ENCODE peak calls at places on chromosomes 5 and 9, in four cellular contexts. K, A, U and O are unnamed samples.

GRCh38 chr5:134541736-134542376 is 16.4 kb downstream of the JADE2 start:
- DNase-seq in U (no peak), A (peak), K (peak), O (peak)

GRCh38 chr9:94869415-94869838 is 142.9 kb downstream of the AOPEP start:
- DNase-seq in K (peak), A (peak), U (no peak), O (no peak)

GRCh38 chr9:87830446-87830845 is 52.2 kb upstream of the SPATA31E1 start:
- DNase-seq in U (no peak), K (no peak), A (no peak), O (no peak)

GRCh38 chr9:419571-420156 is 205.0 kb downstream of the DOCK8 start:
- DNase-seq in A (no peak), K (no peak), U (no peak), O (no peak)

GRCh38 chr5:131769337-131769736 is 27.5 kb downstream of the FNIP1 start:
- DNase-seq in U (no peak), A (no peak), K (no peak), O (no peak)

GRCh38 chr9:129761901-129762359 is 9.1 kb upstream of the PTGES start:
- DNase-seq in A (peak), K (no peak), U (no peak), O (no peak)

GRCh38 chr5:175394601-175395000 is 49.4 kb downstream of the DRD1 start:
- DNase-seq in U (no peak), A (no peak), K (no peak), O (no peak)

GRCh38 chr5:62306494-62307363 is 723 bp downstream of the KIF2A start:
- DNase-seq in K (peak), A (peak), U (no peak), O (peak)

GRCh38 chr5:33180900-33181299 is 259.9 kb upstream of the TARS1 start:
- DNase-seq in A (peak), U (no peak), K (peak), O (no peak)

GRCh38 chr5:135565691-135566421 is 12.9 kb downstream of the CXCL14 start:
- DNase-seq in K (peak), U (no peak), A (peak), O (peak)

GRCh38 chr9:129746092-129746760 is 6.6 kb downstream of the PTGES start:
- DNase-seq in U (no peak), K (no peak), A (no peak), O (no peak)

GRCh38 chr9:94156549-94157407 is 72.5 kb downstream of the PTPDC1 start:
- DNase-seq in K (peak), U (no peak), A (peak), O (peak)

GRCh38 chr5:54120473-54120872 is 189.9 kb downstream of the ARL15 start:
- DNase-seq in U (no peak), A (no peak), K (no peak), O (no peak)

GRCh38 chr9:94772128-94772527 is 45.6 kb downstream of the AOPEP start:
- DNase-seq in U (no peak), K (no peak), A (no peak), O (peak)

GRCh38 chr5:176501333-176501732 is 35.9 kb downstream of the RNF44 start:
- DNase-seq in A (peak), U (no peak), K (no peak), O (no peak)

GRCh38 chr5:176915906-176916305 is 16.8 kb upstream of the HK3 start:
- DNase-seq in A (no peak), U (no peak), K (no peak), O (no peak)

GRCh38 chr9:5509573-5509972 is 758 bp upstream of the PDCD1LG2 start:
- DNase-seq in U (no peak), A (peak), K (peak), O (no peak)

GRCh38 chr5:57450991-57451876 is 31.4 kb downstream of the ACTBL2 start:
- DNase-seq in U (no peak), K (peak), A (peak), O (no peak)

GRCh38 chr5:167269146-167269545 is 1022.3 kb upstream of the WWC1 start:
- DNase-seq in K (no peak), U (no peak), A (no peak), O (no peak)

GRCh38 chr9:137550958-137551655 is 572 bp upstream of the MRPL41 start:
- DNase-seq in A (peak), U (no peak), K (peak), O (no peak)

GRCh38 chr9:15147471-15147870 is 159.5 kb downstream of the TTC39B start:
- DNase-seq in U (no peak), A (no peak), K (no peak), O (no peak)

GRCh38 chr9:89605181-89606048 is 603 bp downstream of the GADD45G start:
- DNase-seq in U (no peak), K (peak), A (peak), O (peak)

GRCh38 chr9:113347479-113347878 is 1.9 kb upstream of the BSPRY start:
- DNase-seq in U (no peak), A (no peak), K (no peak), O (no peak)

GRCh38 chr5:7261049-7261448 is 134.9 kb upstream of the ADCY2 start:
- DNase-seq in K (no peak), U (no peak), A (no peak), O (peak)

GRCh38 chr5:13218518-13218917 is 726.0 kb downstream of the DNAH5 start:
- DNase-seq in K (peak), A (no peak), U (no peak), O (no peak)

GRCh38 chr9:36985769-36986547 is 48.1 kb downstream of the PAX5 start:
- DNase-seq in U (no peak), A (no peak), K (no peak), O (no peak)

GRCh38 chr9:125758986-125759811 is 12.0 kb downstream of the PBX3 start:
- DNase-seq in U (no peak), K (peak), A (no peak), O (no peak)

GRCh38 chr5:14628346-14628745 is 36.2 kb upstream of the OTULIN start:
- DNase-seq in U (no peak), A (peak), K (peak), O (peak)

GRCh38 chr5:67160985-67161384 is 35.6 kb downstream of the CD180 start:
- DNase-seq in K (no peak), U (no peak), A (peak), O (no peak)

DNA sequence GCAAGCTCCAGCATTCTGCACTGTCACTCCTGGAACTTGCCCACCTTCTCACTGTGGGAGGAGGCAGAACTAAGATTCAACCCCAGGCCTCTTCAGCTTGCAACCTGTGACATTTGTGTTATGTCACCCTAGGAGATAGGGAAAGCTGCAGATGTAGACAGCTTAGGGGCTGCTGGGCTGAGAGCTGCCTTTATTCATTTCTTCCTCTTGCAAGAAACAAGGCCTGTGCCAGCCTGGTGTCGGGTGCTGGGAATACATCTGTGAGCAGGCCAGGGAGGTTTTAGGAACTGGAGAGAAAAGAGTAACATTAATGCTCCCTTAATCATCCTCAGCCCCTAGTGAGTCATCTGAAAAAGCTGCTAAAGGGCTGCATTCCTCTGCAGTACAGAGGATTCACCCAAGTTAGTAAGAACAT is 101.8 kb downstream of the FGF18 start:
- DNase-seq in A (peak), K (peak), U (no peak), O (no peak)
- TF ChIP-seq FOS in A (peak), K (peak), U (no peak), O (no peak)

DNA sequence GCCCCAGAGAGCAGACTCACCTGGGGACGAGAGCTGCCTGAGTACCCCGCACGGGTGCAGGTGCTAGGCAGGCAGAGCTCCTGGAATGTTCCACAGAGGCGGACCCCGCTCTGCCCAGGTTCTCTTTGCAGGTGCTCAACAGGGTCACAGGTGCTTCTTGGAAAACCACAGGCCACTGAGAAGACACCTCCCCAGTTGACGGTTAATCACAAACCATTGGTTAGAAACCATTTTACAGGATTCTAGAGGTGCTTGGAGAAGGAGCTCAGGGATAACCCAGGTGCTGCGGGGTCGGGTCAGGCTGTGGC is 17.3 kb upstream of the SLC6A19 start:
- DNase-seq in K (no peak), A (no peak), U (no peak), O (no peak)
- TF ChIP-seq FOS in K (no peak), A (no peak), U (no peak), O (no peak)

DNA sequence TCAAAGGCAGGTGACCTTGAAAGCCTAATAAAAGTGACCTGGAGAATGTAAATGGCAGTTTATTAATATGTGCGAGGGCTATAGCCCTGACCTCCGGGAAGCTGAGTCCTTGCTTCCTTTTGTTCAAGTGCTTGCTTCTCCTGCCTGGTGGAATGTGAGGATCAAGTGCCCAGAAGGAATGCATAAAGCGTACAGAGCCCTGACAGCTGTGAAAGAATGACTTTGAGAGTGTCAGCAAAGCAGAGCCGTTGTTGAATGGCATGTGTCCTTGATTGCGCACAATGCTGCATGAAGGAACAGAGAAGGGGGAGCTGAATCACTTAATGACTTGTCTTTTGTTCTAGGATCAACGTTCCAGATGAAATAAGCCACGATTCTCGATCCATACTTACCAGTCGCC is 133.0 kb downstream of the SLF1 start:
- DNase-seq in A (no peak), K (no peak), U (no peak), O (no peak)
- TF ChIP-seq FOS in A (no peak), K (no peak), U (no peak), O (no peak)

DNA sequence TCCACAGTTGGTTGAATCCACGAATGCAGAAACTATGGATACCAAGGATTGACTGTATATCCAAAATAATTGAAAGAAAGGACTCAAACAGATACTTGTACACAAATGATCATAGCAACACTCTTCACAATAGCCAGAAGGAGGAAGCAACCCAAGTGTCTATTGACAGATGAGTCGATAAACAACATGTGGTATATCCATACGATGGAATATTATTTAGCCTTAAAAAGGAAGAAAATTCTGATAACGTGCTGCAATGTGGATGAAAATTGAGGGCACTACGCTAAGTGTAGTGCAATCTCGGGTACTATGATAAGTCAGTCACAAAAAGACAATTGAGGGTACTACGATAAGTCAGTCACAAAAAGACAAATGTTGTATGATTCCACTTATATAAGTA is 83.6 kb upstream of the CPEB4 start:
- DNase-seq in K (no peak), A (no peak), U (no peak), O (no peak)
- TF ChIP-seq FOS in K (no peak), A (no peak), U (no peak), O (no peak)

DNA sequence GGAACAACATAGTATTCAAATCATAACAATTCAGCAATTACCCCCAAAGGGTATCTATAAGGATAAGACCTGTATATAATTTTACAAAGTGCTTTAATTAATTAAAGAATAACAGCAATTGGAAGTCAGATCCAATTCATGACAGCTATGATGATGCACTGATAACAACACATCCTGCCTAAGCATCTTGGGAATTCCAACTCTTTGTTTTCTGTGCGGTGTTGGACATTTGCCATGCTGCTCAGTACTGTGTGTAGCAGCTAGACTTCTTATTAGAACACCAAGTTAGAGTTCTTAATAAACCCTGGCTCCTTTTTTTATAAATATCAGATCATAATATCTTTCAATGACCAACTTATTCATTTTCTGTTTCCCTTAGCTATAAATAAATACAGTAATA is 209.0 kb downstream of the SEC61B start:
- DNase-seq in K (peak), U (no peak), A (peak), O (no peak)
- TF ChIP-seq FOS in K (no peak), U (no peak), A (no peak), O (no peak)

DNA sequence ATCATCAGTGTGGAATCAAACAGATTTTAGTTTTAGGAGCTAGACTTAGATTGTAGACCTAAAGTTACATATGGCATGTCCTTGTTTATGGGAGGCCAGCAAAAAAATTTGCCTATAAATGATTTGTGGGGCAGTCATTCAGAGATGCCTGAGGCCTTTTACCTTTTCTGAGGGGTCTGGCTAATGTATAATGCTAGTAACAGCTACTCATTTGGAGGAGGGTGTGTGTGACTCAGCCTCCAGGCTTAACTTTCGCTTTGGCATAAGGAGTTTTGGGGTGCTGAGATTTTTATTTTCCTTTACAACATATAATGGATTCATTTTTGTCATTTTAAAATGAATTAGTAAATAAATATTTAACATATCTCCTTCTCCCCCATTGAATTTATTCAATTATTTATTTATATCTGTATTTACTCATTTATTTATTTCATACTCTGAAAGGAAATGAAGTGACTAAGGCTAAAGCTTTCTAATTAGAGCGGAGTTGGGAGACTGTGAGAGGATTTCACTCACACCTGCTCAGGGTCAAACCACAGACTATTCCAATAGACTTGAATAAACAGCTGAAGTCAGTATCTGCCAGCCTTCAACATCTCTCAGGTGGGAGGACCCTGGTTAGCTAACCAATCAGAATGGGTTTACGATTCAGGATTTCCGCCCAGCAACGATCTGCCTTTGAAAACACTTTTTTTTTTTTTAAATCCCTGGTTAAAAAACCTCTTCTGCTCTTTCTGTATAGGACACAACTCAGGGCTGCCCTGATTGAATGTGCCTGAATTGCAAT is 487.5 kb upstream of the SGCD start:
- DNase-seq in K (no peak), A (peak), U (no peak), O (no peak)
- TF ChIP-seq FOS in K (no peak), A (no peak), U (no peak), O (no peak)

DNA sequence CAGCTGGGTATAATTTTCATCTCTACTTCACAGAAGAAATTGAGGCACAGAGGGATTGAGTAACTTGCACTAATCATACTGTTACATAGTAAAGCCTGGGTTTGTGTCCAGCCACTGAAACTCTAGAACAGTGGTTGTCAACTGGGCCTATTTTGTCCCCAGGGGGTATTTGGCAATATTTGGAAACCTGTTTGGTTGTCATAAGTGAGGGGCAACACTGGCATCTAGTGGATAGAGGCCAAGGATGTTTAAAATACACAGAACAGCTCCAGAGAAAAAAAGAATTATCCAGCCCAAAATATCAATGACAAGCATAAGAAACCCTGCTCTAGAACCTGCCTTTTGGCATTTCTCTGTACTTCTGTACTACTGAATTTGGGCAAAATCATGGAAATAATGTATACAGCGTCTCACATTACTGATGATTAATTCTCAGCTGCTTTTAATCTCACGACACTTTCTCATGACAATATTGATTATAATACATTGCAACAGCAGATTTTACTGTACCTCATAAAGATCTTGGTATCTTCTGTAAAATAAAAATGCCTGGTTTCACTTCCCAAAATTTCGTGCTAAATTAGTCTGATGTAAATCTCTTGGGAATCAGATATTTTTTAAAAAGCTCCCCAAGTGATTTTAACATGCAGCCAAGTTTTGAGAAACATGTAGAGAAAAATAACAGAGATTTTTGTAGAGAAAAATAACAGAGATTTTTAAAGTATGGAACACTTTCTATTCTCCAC is 112.7 kb downstream of the RORB start:
- DNase-seq in A (no peak), K (no peak), U (no peak), O (no peak)
- TF ChIP-seq FOS in A (no peak), K (no peak), U (no peak), O (no peak)

GRCh38 chr5:15763754-15764153 is 263.8 kb downstream of the FBXL7 start:
- DNase-seq in U (no peak), K (no peak), A (peak), O (no peak)
- TF ChIP-seq FOS in U (no peak), K (no peak), A (no peak), O (no peak)

GRCh38 chr9:135070198-135070951 is 17.1 kb upstream of the OLFM1 start:
- DNase-seq in U (no peak), A (no peak), K (no peak), O (no peak)

GRCh38 chr9:135068776-135069415 is 18.6 kb upstream of the OLFM1 start:
- DNase-seq in U (no peak), A (no peak), K (no peak), O (no peak)

GRCh38 chr9:135073081-135073740 is 14.3 kb upstream of the OLFM1 start:
- DNase-seq in K (no peak), A (no peak), U (no peak), O (no peak)

GRCh38 chr9:135069556-135070197 is 17.8 kb upstream of the OLFM1 start:
- DNase-seq in U (no peak), A (no peak), K (no peak), O (no peak)

GRCh38 chr9:135070964-135071735 is 16.3 kb upstream of the OLFM1 start:
- DNase-seq in U (no peak), A (no peak), K (no peak), O (no peak)
- TF ChIP-seq FOS in U (no peak), A (no peak), K (no peak), O (no peak)